ENCODE peak calls at places on chromosome 4, in ten cellular contexts. One of them, this sample, is unnamed.

GRCh38 chr4:16785800-16786527 is 112.5 kb downstream of the LDB2 start:
- DNase-seq in AG04449: peak; percentile 52
- DNase-seq in BE2C: peak; percentile 17
- DNase-seq in CD8-positive, alpha-beta T cell: no peak
- DNase-seq in mammary epithelial cell: no peak
- DNase-seq in gastrocnemius medialis: no peak
- DNase-seq in epithelial cell of proximal tubule: no peak
- DNase-seq in aorta: no peak
- DNase-seq in CD4-positive, CD25-positive, alpha-beta regulatory T cell: no peak
- DNase-seq in choroid plexus epithelial cell: peak; percentile 64
- DNase-seq in this sample: no peak

GRCh38 chr4:138688531-138689181 is 326.9 kb upstream of the NOCT start:
- DNase-seq in AG04449: no peak
- DNase-seq in BE2C: no peak
- DNase-seq in CD8-positive, alpha-beta T cell: no peak
- DNase-seq in mammary epithelial cell: no peak
- DNase-seq in gastrocnemius medialis: no peak
- DNase-seq in epithelial cell of proximal tubule: no peak
- DNase-seq in aorta: no peak
- DNase-seq in CD4-positive, CD25-positive, alpha-beta regulatory T cell: no peak
- DNase-seq in choroid plexus epithelial cell: no peak
- DNase-seq in this sample: no peak

GRCh38 chr4:109875106-109875505 is 27.2 kb downstream of the LRIT3 start:
- DNase-seq in AG04449: no peak
- DNase-seq in BE2C: no peak
- DNase-seq in CD8-positive, alpha-beta T cell: no peak
- DNase-seq in mammary epithelial cell: peak; percentile 41
- DNase-seq in gastrocnemius medialis: no peak
- DNase-seq in epithelial cell of proximal tubule: no peak
- DNase-seq in aorta: no peak
- DNase-seq in CD4-positive, CD25-positive, alpha-beta regulatory T cell: no peak
- DNase-seq in choroid plexus epithelial cell: no peak
- DNase-seq in this sample: no peak

GRCh38 chr4:75180217-75180616 is 247.3 kb downstream of the PARM1 start:
- DNase-seq in AG04449: no peak
- DNase-seq in BE2C: no peak
- DNase-seq in CD8-positive, alpha-beta T cell: no peak
- DNase-seq in mammary epithelial cell: no peak
- DNase-seq in gastrocnemius medialis: no peak
- DNase-seq in epithelial cell of proximal tubule: no peak
- DNase-seq in aorta: no peak
- DNase-seq in CD4-positive, CD25-positive, alpha-beta regulatory T cell: no peak
- DNase-seq in choroid plexus epithelial cell: no peak
- DNase-seq in this sample: no peak

GRCh38 chr4:37454263-37454800 is 209.8 kb downstream of the NWD2 start:
- DNase-seq in AG04449: no peak
- DNase-seq in BE2C: no peak
- DNase-seq in CD8-positive, alpha-beta T cell: no peak
- DNase-seq in mammary epithelial cell: no peak
- DNase-seq in gastrocnemius medialis: no peak
- DNase-seq in epithelial cell of proximal tubule: no peak
- DNase-seq in aorta: no peak
- DNase-seq in CD4-positive, CD25-positive, alpha-beta regulatory T cell: no peak
- DNase-seq in choroid plexus epithelial cell: no peak
- DNase-seq in this sample: no peak

GRCh38 chr4:148447672-148448071 is 5.5 kb upstream of the NR3C2 start:
- DNase-seq in AG04449: no peak
- DNase-seq in BE2C: no peak
- DNase-seq in CD8-positive, alpha-beta T cell: peak; percentile 41
- DNase-seq in mammary epithelial cell: no peak
- DNase-seq in gastrocnemius medialis: no peak
- DNase-seq in epithelial cell of proximal tubule: no peak
- DNase-seq in aorta: no peak
- DNase-seq in CD4-positive, CD25-positive, alpha-beta regulatory T cell: peak; percentile 34
- DNase-seq in choroid plexus epithelial cell: no peak
- DNase-seq in this sample: peak; percentile 55

GRCh38 chr4:28621541-28621940 is 1760.9 kb downstream of the STIM2 start:
- DNase-seq in AG04449: no peak
- DNase-seq in BE2C: no peak
- DNase-seq in CD8-positive, alpha-beta T cell: no peak
- DNase-seq in mammary epithelial cell: peak; percentile 21
- DNase-seq in gastrocnemius medialis: no peak
- DNase-seq in epithelial cell of proximal tubule: no peak
- DNase-seq in aorta: no peak
- DNase-seq in CD4-positive, CD25-positive, alpha-beta regulatory T cell: no peak
- DNase-seq in choroid plexus epithelial cell: no peak
- DNase-seq in this sample: no peak

GRCh38 chr4:6419452-6420028 is 52.9 kb downstream of the PPP2R2C start:
- DNase-seq in AG04449: no peak
- DNase-seq in BE2C: no peak
- DNase-seq in CD8-positive, alpha-beta T cell: no peak
- DNase-seq in mammary epithelial cell: no peak
- DNase-seq in gastrocnemius medialis: no peak
- DNase-seq in epithelial cell of proximal tubule: no peak
- DNase-seq in aorta: peak; percentile 35
- DNase-seq in CD4-positive, CD25-positive, alpha-beta regulatory T cell: no peak
- DNase-seq in choroid plexus epithelial cell: no peak
- DNase-seq in this sample: no peak

GRCh38 chr4:1572521-1572920 is 111.6 kb downstream of the FAM53A start:
- DNase-seq in AG04449: no peak
- DNase-seq in BE2C: no peak
- DNase-seq in CD8-positive, alpha-beta T cell: no peak
- DNase-seq in mammary epithelial cell: no peak
- DNase-seq in gastrocnemius medialis: no peak
- DNase-seq in epithelial cell of proximal tubule: no peak
- DNase-seq in aorta: peak; percentile 68
- DNase-seq in CD4-positive, CD25-positive, alpha-beta regulatory T cell: no peak
- DNase-seq in choroid plexus epithelial cell: no peak
- DNase-seq in this sample: no peak

GRCh38 chr4:182897601-182898478 is 19.3 kb downstream of the DCTD start:
- DNase-seq in AG04449: no peak
- DNase-seq in BE2C: no peak
- DNase-seq in CD8-positive, alpha-beta T cell: no peak
- DNase-seq in mammary epithelial cell: no peak
- DNase-seq in gastrocnemius medialis: no peak
- DNase-seq in epithelial cell of proximal tubule: no peak
- DNase-seq in aorta: no peak
- DNase-seq in CD4-positive, CD25-positive, alpha-beta regulatory T cell: no peak
- DNase-seq in choroid plexus epithelial cell: no peak
- DNase-seq in this sample: no peak

GRCh38 chr4:102754044-102754443 is 6.7 kb downstream of the MANBA start:
- DNase-seq in AG04449: no peak
- DNase-seq in BE2C: no peak
- DNase-seq in CD8-positive, alpha-beta T cell: no peak
- DNase-seq in mammary epithelial cell: no peak
- DNase-seq in gastrocnemius medialis: no peak
- DNase-seq in epithelial cell of proximal tubule: no peak
- DNase-seq in aorta: no peak
- DNase-seq in CD4-positive, CD25-positive, alpha-beta regulatory T cell: no peak
- DNase-seq in choroid plexus epithelial cell: no peak
- DNase-seq in this sample: no peak

GRCh38 chr4:55364691-55365346 is 18.8 kb downstream of the SRD5A3 start:
- DNase-seq in AG04449: no peak
- DNase-seq in BE2C: no peak
- DNase-seq in CD8-positive, alpha-beta T cell: no peak
- DNase-seq in mammary epithelial cell: no peak
- DNase-seq in gastrocnemius medialis: no peak
- DNase-seq in epithelial cell of proximal tubule: no peak
- DNase-seq in aorta: no peak
- DNase-seq in CD4-positive, CD25-positive, alpha-beta regulatory T cell: no peak
- DNase-seq in choroid plexus epithelial cell: no peak
- DNase-seq in this sample: peak; percentile 58

GRCh38 chr4:75980576-75980975 is 10.2 kb downstream of the SDAD1 start:
- DNase-seq in AG04449: no peak
- DNase-seq in BE2C: no peak
- DNase-seq in CD8-positive, alpha-beta T cell: no peak
- DNase-seq in mammary epithelial cell: no peak
- DNase-seq in gastrocnemius medialis: no peak
- DNase-seq in epithelial cell of proximal tubule: no peak
- DNase-seq in aorta: no peak
- DNase-seq in CD4-positive, CD25-positive, alpha-beta regulatory T cell: no peak
- DNase-seq in choroid plexus epithelial cell: no peak
- DNase-seq in this sample: no peak

GRCh38 chr4:12889054-12889453 is 595.1 kb downstream of the RAB28 start:
- DNase-seq in AG04449: no peak
- DNase-seq in BE2C: no peak
- DNase-seq in CD8-positive, alpha-beta T cell: no peak
- DNase-seq in mammary epithelial cell: peak; percentile 28
- DNase-seq in gastrocnemius medialis: no peak
- DNase-seq in epithelial cell of proximal tubule: peak; percentile 15
- DNase-seq in aorta: no peak
- DNase-seq in CD4-positive, CD25-positive, alpha-beta regulatory T cell: no peak
- DNase-seq in choroid plexus epithelial cell: no peak
- DNase-seq in this sample: peak; percentile 0

GRCh38 chr4:185396724-185397402 is at the start of gene ANKRD37:
- DNase-seq in AG04449: no peak
- DNase-seq in BE2C: no peak
- DNase-seq in CD8-positive, alpha-beta T cell: no peak
- DNase-seq in mammary epithelial cell: peak; percentile 76
- DNase-seq in gastrocnemius medialis: peak; percentile 14
- DNase-seq in epithelial cell of proximal tubule: peak; percentile 37
- DNase-seq in aorta: peak; percentile 81
- DNase-seq in CD4-positive, CD25-positive, alpha-beta regulatory T cell: no peak
- DNase-seq in choroid plexus epithelial cell: peak; percentile 78
- DNase-seq in this sample: peak; percentile 52

GRCh38 chr4:39706334-39706733 is 8.4 kb downstream of the UBE2K start:
- DNase-seq in AG04449: peak; percentile 63
- DNase-seq in BE2C: peak; percentile 57
- DNase-seq in CD8-positive, alpha-beta T cell: no peak
- DNase-seq in mammary epithelial cell: peak; percentile 65
- DNase-seq in gastrocnemius medialis: peak; percentile 52
- DNase-seq in epithelial cell of proximal tubule: peak; percentile 68
- DNase-seq in aorta: peak; percentile 84
- DNase-seq in CD4-positive, CD25-positive, alpha-beta regulatory T cell: no peak
- DNase-seq in choroid plexus epithelial cell: peak; percentile 55
- DNase-seq in this sample: peak; percentile 89

GRCh38 chr4:147334478-147334877 is 146.4 kb upstream of the EDNRA start:
- DNase-seq in AG04449: no peak
- DNase-seq in BE2C: no peak
- DNase-seq in CD8-positive, alpha-beta T cell: no peak
- DNase-seq in mammary epithelial cell: no peak
- DNase-seq in gastrocnemius medialis: no peak
- DNase-seq in epithelial cell of proximal tubule: no peak
- DNase-seq in aorta: no peak
- DNase-seq in CD4-positive, CD25-positive, alpha-beta regulatory T cell: no peak
- DNase-seq in choroid plexus epithelial cell: peak; percentile 58
- DNase-seq in this sample: peak; percentile 61

DNA sequence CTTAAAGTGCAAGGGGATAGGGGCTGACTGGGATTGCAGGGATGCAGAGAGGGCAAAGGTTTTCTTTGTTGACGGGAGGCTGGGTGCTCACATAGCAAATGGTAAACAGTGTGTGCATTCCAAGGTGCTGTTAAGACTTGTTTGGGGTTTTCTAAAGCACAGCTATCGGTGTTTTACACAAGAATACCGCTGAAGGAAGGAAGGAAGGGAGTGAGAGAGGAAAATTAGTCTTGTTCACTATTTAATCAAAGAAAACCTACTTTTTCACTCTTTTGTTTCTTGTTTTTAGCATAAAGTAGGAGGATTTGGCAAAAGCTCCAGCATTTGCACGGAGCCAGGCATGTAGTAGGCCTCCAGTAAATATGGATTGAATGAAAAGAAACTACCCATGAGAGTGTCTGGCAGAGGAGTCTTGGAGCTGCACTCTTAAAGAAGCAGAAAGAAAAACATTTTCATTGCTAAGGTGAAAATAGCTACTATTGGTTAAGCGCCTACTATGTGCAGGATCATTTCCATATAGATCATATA is 99.7 kb downstream of the FIP1L1 start:
- DNase-seq in AG04449: no peak
- DNase-seq in BE2C: no peak
- DNase-seq in CD8-positive, alpha-beta T cell: no peak
- DNase-seq in mammary epithelial cell: peak; percentile 83
- DNase-seq in gastrocnemius medialis: no peak
- DNase-seq in epithelial cell of proximal tubule: no peak
- DNase-seq in aorta: no peak
- DNase-seq in CD4-positive, CD25-positive, alpha-beta regulatory T cell: no peak
- DNase-seq in choroid plexus epithelial cell: peak; percentile 56
- DNase-seq in this sample: no peak
- H3K4me3 ChIP-seq in AG04449: no peak overlapping the region
- H3K4me3 ChIP-seq in BE2C: no peak overlapping the region
- H3K4me3 ChIP-seq in CD8-positive, alpha-beta T cell: no peak overlapping the region
- H3K4me3 ChIP-seq in mammary epithelial cell: no peak overlapping the region
- H3K4me3 ChIP-seq in gastrocnemius medialis: no peak overlapping the region
- H3K4me3 ChIP-seq in epithelial cell of proximal tubule: no peak overlapping the region
- H3K4me3 ChIP-seq in aorta: no peak overlapping the region
- H3K4me3 ChIP-seq in CD4-positive, CD25-positive, alpha-beta regulatory T cell: no peak overlapping the region
- H3K4me3 ChIP-seq in choroid plexus epithelial cell: no peak overlapping the region
- H3K4me3 ChIP-seq in this sample: no peak overlapping the region

DNA sequence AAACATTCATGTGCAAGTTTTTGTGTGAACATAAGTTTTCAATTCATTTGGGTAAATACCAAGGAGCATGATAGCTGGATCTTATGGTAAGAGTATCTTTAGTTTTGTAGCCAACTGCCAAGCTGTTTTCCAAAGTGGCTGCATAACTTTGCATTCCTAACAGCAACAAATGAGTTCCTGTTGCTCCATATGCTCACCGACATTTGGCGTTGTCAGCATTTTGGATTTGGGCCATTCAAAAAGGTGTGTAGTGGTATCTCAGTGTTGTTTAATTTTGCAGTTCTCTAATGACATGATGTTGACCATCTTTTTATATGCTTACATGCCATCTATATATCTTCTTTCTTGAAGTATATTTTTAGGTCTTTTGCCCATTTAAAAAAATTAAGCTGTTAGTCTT is 208.4 kb downstream of the INPP4B start:
- DNase-seq in AG04449: no peak
- DNase-seq in BE2C: no peak
- DNase-seq in CD8-positive, alpha-beta T cell: no peak
- DNase-seq in mammary epithelial cell: no peak
- DNase-seq in gastrocnemius medialis: no peak
- DNase-seq in epithelial cell of proximal tubule: no peak
- DNase-seq in aorta: no peak
- DNase-seq in CD4-positive, CD25-positive, alpha-beta regulatory T cell: no peak
- DNase-seq in choroid plexus epithelial cell: no peak
- DNase-seq in this sample: no peak
- H3K4me3 ChIP-seq in AG04449: no peak overlapping the region
- H3K4me3 ChIP-seq in BE2C: no peak overlapping the region
- H3K4me3 ChIP-seq in CD8-positive, alpha-beta T cell: no peak overlapping the region
- H3K4me3 ChIP-seq in mammary epithelial cell: no peak overlapping the region
- H3K4me3 ChIP-seq in gastrocnemius medialis: no peak overlapping the region
- H3K4me3 ChIP-seq in epithelial cell of proximal tubule: no peak overlapping the region
- H3K4me3 ChIP-seq in aorta: no peak overlapping the region
- H3K4me3 ChIP-seq in CD4-positive, CD25-positive, alpha-beta regulatory T cell: no peak overlapping the region
- H3K4me3 ChIP-seq in choroid plexus epithelial cell: no peak overlapping the region
- H3K4me3 ChIP-seq in this sample: no peak overlapping the region

GRCh38 chr4:73870778-73871177 is 1.6 kb downstream of the CXCL1 start:
- DNase-seq in AG04449: no peak
- DNase-seq in BE2C: no peak
- DNase-seq in CD8-positive, alpha-beta T cell: no peak
- DNase-seq in mammary epithelial cell: no peak
- DNase-seq in gastrocnemius medialis: no peak
- DNase-seq in epithelial cell of proximal tubule: no peak
- DNase-seq in aorta: no peak
- DNase-seq in CD4-positive, CD25-positive, alpha-beta regulatory T cell: no peak
- DNase-seq in choroid plexus epithelial cell: peak; percentile 70
- DNase-seq in this sample: peak; percentile 85
- H3K4me3 ChIP-seq in AG04449: no peak overlapping the region
- H3K4me3 ChIP-seq in BE2C: no peak overlapping the region
- H3K4me3 ChIP-seq in CD8-positive, alpha-beta T cell: no peak overlapping the region
- H3K4me3 ChIP-seq in mammary epithelial cell: peak overlapping the region; percentile 7
- H3K4me3 ChIP-seq in gastrocnemius medialis: no peak overlapping the region
- H3K4me3 ChIP-seq in epithelial cell of proximal tubule: peak overlapping the region; percentile 72
- H3K4me3 ChIP-seq in aorta: no peak overlapping the region
- H3K4me3 ChIP-seq in CD4-positive, CD25-positive, alpha-beta regulatory T cell: no peak overlapping the region
- H3K4me3 ChIP-seq in choroid plexus epithelial cell: peak overlapping the region; percentile 60
- H3K4me3 ChIP-seq in this sample: no peak overlapping the region

GRCh38 chr4:97317691-97318090 is 825.6 kb downstream of the STPG2 start:
- DNase-seq in AG04449: no peak
- DNase-seq in BE2C: no peak
- DNase-seq in CD8-positive, alpha-beta T cell: no peak
- DNase-seq in mammary epithelial cell: no peak
- DNase-seq in gastrocnemius medialis: no peak
- DNase-seq in epithelial cell of proximal tubule: no peak
- DNase-seq in aorta: no peak
- DNase-seq in CD4-positive, CD25-positive, alpha-beta regulatory T cell: no peak
- DNase-seq in choroid plexus epithelial cell: no peak
- DNase-seq in this sample: no peak
- H3K4me3 ChIP-seq in AG04449: no peak overlapping the region
- H3K4me3 ChIP-seq in BE2C: no peak overlapping the region
- H3K4me3 ChIP-seq in CD8-positive, alpha-beta T cell: no peak overlapping the region
- H3K4me3 ChIP-seq in mammary epithelial cell: no peak overlapping the region
- H3K4me3 ChIP-seq in gastrocnemius medialis: no peak overlapping the region
- H3K4me3 ChIP-seq in epithelial cell of proximal tubule: no peak overlapping the region
- H3K4me3 ChIP-seq in aorta: no peak overlapping the region
- H3K4me3 ChIP-seq in CD4-positive, CD25-positive, alpha-beta regulatory T cell: no peak overlapping the region
- H3K4me3 ChIP-seq in choroid plexus epithelial cell: no peak overlapping the region
- H3K4me3 ChIP-seq in this sample: no peak overlapping the region